ENCODE peak calls at places on chromosomes 4 and X, in four cellular contexts. S is SK-N-SH, F is H1, A is HepG2. R is an unnamed sample.
A peak's percentile ranks its signal among the peaks of the same experiment; 100 is the strongest.

GRCh38 chr4:176660561-176660960 is 132.2 kb downstream of the VEGFC start:
- DNase-seq in S (no peak), F (no peak), A (no peak), R (no peak)

GRCh38 chr4:76867880-76868655 is 29.9 kb downstream of the SOWAHB start:
- DNase-seq in S (no peak), F (no peak), A (no peak), R (no peak)

GRCh38 chr4:147863111-147863747 is 131.3 kb downstream of the ARHGAP10 start:
- DNase-seq in S (peak; percentile 37), F (no peak), A (no peak), R (no peak)

GRCh38 chrX:155888139-155888538 is 7.0 kb downstream of the VAMP7 start:
- DNase-seq in S (no peak), F (no peak), A (no peak), R (no peak)

GRCh38 chr4:153649572-153649991 is 34.5 kb upstream of the TLR2 start:
- DNase-seq in S (no peak), F (no peak), A (peak; percentile 21), R (no peak)

GRCh38 chrX:100413231-100413630 is 3.2 kb upstream of the PCDH19 start:
- DNase-seq in S (peak; percentile 63), F (no peak), A (peak; percentile 33), R (peak; percentile 2)

GRCh38 chr4:182219400-182219799 is 23.8 kb upstream of the TENM3 start:
- DNase-seq in S (no peak), F (no peak), A (no peak), R (no peak)

GRCh38 chrX:13689519-13690211 is 737 bp downstream of the RAB9A start:
- DNase-seq in S (no peak), F (no peak), A (no peak), R (no peak)

GRCh38 chrX:16712825-16713155 is 321 bp upstream of the CTPS2 start:
- DNase-seq in S (no peak), F (no peak), A (no peak), R (no peak)

GRCh38 chr4:123524958-123525628 is 128.5 kb downstream of the SPRY1 start:
- DNase-seq in S (no peak), F (no peak), A (peak; percentile 76), R (no peak)

GRCh38 chrX:154381271-154381670 is 2.2 kb downstream of the EMD start:
- DNase-seq in S (no peak), F (peak; percentile 66), A (no peak), R (no peak)

GRCh38 chr4:5399790-5400421 is 308.5 kb downstream of the EVC2 start:
- DNase-seq in S (peak; percentile 63), F (no peak), A (peak; percentile 23), R (no peak)

GRCh38 chr4:25859429-25860148 is 3.2 kb downstream of the SEL1L3 start:
- DNase-seq in S (peak; percentile 31), F (no peak), A (no peak), R (no peak)

GRCh38 chrX:40845331-40845911 is 110.1 kb upstream of the MED14 start:
- DNase-seq in S (no peak), F (peak; percentile 34), A (peak; percentile 6), R (no peak)

GRCh38 chr4:139453041-139453370 is 915 bp upstream of the RAB33B start:
- DNase-seq in S (no peak), F (no peak), A (peak; percentile 88), R (peak; percentile 59)

DNA sequence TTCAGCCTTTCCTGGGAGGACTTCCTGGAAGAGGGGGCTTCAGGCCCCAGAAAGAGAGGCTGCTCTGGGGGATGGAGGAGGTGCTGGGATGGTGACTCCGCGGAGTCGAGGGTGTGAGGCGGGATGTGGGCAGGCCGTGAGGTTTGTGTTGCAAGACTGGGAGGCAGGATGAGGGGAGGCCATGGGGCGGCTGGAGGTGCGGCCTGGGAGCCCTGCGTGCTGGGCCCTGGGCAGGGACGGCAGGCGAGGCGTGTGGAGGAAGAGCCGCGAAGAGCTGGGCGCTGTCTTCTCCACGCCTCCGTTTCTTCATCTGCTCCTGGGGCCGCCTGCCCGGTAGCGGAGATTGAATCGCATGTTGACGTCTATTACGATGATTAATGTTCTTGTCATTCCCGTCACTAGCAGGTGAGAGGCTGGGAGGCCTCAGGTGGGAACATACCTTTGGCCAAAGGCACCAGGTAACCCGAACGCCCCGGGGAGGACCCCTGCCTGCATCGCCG is 854 bp upstream of the FGFRL1 start:
- DNase-seq in S (no peak), F (no peak), A (no peak), R (no peak)
- TF ChIP-seq TCF12 in S (no peak), F (no peak), A (no peak), R (no peak)

DNA sequence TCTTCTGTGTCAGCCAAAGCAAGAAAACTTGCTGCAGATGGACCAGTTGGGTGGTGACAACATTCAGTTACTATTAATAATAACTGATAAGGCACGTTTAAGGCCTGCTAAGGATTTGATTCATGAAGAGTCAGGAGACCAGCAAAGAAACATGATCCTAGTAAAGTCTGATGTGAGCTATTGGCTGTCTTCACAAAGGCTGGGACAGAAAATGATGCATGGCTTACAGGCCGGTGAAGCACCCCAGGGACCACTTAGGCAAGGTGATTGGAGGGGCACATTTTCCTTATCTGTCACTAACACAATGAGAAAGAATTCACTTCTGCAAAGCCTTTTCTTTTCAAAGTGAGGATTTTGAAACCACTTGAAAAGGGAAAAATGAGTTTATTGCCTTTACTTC is 65.4 kb upstream of the TRPC3 start:
- DNase-seq in S (no peak), F (no peak), A (no peak), R (no peak)
- TF ChIP-seq TCF12 in S (no peak), F (no peak), A (no peak), R (no peak)

GRCh38 chrX:22081475-22082092 is 49.5 kb downstream of the PHEX start:
- DNase-seq in S (peak; percentile 22), F (peak; percentile 3), A (peak; percentile 18), R (no peak)
- TF ChIP-seq TCF12 in S (no peak), F (no peak), A (no peak), R (no peak)

GRCh38 chr4:39563448-39563847 is 36.2 kb upstream of the UGDH start:
- DNase-seq in S (no peak), F (no peak), A (no peak), R (no peak)

GRCh38 chr4:39569209-39569608 is 42.0 kb upstream of the UGDH start:
- DNase-seq in S (no peak), F (no peak), A (no peak), R (no peak)

GRCh38 chr4:39568805-39569204 is 41.6 kb upstream of the UGDH start:
- DNase-seq in S (no peak), F (no peak), A (no peak), R (peak; percentile 31)

GRCh38 chr4:39562792-39563191 is 35.6 kb upstream of the UGDH start:
- DNase-seq in S (no peak), F (no peak), A (no peak), R (no peak)

GRCh38 chr4:39565925-39566630 is 38.8 kb upstream of the UGDH start:
- DNase-seq in S (no peak), F (no peak), A (no peak), R (no peak)
- TF ChIP-seq TCF12 in S (peak; percentile 54), F (no peak), A (no peak), R (no peak)

R was measured in GM12878.